ENCODE peak calls at places on chromosomes 7 and 10, in seven cellular contexts. L is H1, V is IMR-90, N is mesendoderm, O is H9, Z is mesenchymal stem cell, I is trophoblast cell. U is an unnamed sample.

GRCh38 chr10:64261676-64262075 is 740.5 kb downstream of the REEP3 start:
- DNase-seq in L (no peak), V (no peak), Z (no peak), I (no peak), N (no peak), O (no peak), U (no peak)

GRCh38 chr10:60645928-60646433 is 132.3 kb upstream of the CDK1 start:
- DNase-seq in Z (no peak), I (no peak), N (peak), O (no peak), V (no peak), L (no peak), U (no peak)

GRCh38 chr7:17436126-17436525 is 137.7 kb downstream of the AHR start:
- DNase-seq in I (no peak), N (no peak), Z (no peak), L (no peak), V (no peak), O (no peak), U (no peak)

GRCh38 chr7:137578541-137578940 is 235.0 kb upstream of the PTN start:
- DNase-seq in N (no peak), O (no peak), V (no peak), I (no peak), Z (no peak), L (no peak), U (no peak)

GRCh38 chr10:1268856-1269255 is 212.7 kb downstream of the WDR37 start:
- DNase-seq in I (no peak), O (no peak), L (no peak), N (peak), Z (no peak), V (no peak), U (no peak)

GRCh38 chr10:52771534-52772455 is 789 bp downstream of the MBL2 start:
- DNase-seq in V (no peak), I (no peak), L (peak), Z (no peak), N (no peak), O (no peak), U (no peak)

GRCh38 chr10:124996854-124997215 is 54.9 kb downstream of the ZRANB1 start:
- DNase-seq in N (no peak), L (peak), I (no peak), Z (no peak), V (no peak), O (no peak), U (no peak)

GRCh38 chr7:3232228-3232627 is 68.8 kb upstream of the SDK1 start:
- DNase-seq in Z (peak), I (no peak), V (no peak), O (no peak), N (no peak), L (no peak), U (no peak)

GRCh38 chr7:45938626-45939302 is 17.7 kb upstream of the IGFBP3 start:
- DNase-seq in Z (no peak), L (peak), N (peak), O (peak), I (no peak), V (no peak), U (no peak)

GRCh38 chr10:30763933-30764332 is 134.4 kb upstream of the LYZL2 start:
- DNase-seq in O (no peak), N (no peak), V (no peak), Z (no peak), L (no peak), I (no peak), U (no peak)

GRCh38 chr10:90222372-90222771 is 521.0 kb downstream of the KIF20B start:
- DNase-seq in N (peak), I (peak), L (no peak), O (no peak), Z (peak), V (peak), U (no peak)

GRCh38 chr7:7595451-7595850 is 28.8 kb downstream of the MIOS start:
- DNase-seq in V (peak), I (no peak), Z (peak), O (no peak), L (no peak), N (no peak), U (no peak)

GRCh38 chr10:74825033-74825370 is 1.4 kb upstream of the KAT6B start:
- DNase-seq in N (no peak), V (no peak), I (no peak), Z (peak), O (peak), L (peak), U (peak)

GRCh38 chr10:79181680-79182079 is 112.9 kb downstream of the ZMIZ1 start:
- DNase-seq in I (no peak), O (no peak), N (no peak), L (no peak), V (no peak), Z (no peak), U (no peak)

GRCh38 chr7:27899601-27900000 is 159.6 kb downstream of the TAX1BP1 start:
- DNase-seq in I (no peak), N (no peak), L (no peak), V (no peak), O (no peak), Z (no peak), U (no peak)

GRCh38 chr10:96651998-96652431 is 65.2 kb upstream of the TM9SF3 start:
- DNase-seq in Z (no peak), N (no peak), I (no peak), V (no peak), O (no peak), L (no peak), U (no peak)

GRCh38 chr7:2022021-2022409 is 210.7 kb downstream of the MAD1L1 start:
- DNase-seq in I (no peak), O (no peak), N (no peak), L (no peak), Z (no peak), V (no peak), U (no peak)

GRCh38 chr7:80724249-80724871 is 85.9 kb downstream of the CD36 start:
- DNase-seq in I (no peak), Z (peak), V (peak), N (peak), O (no peak), L (no peak), U (no peak)

GRCh38 chr7:54426406-54426805 is 115.8 kb upstream of the VSTM2A start:
- DNase-seq in O (no peak), N (no peak), V (no peak), L (no peak), Z (no peak), I (no peak), U (no peak)

GRCh38 chr7:39027491-39027890 is 49.8 kb downstream of the POU6F2 start:
- DNase-seq in O (no peak), V (no peak), Z (no peak), I (no peak), L (no peak), N (no peak), U (no peak)

GRCh38 chr7:140534743-140535142 is 55.4 kb upstream of the MKRN1 start:
- DNase-seq in Z (no peak), I (no peak), O (no peak), V (no peak), N (no peak), L (no peak), U (no peak)

GRCh38 chr7:100887186-100887954 is 2.1 kb downstream of the UFSP1 start:
- DNase-seq in V (no peak), I (no peak), N (no peak), O (no peak), L (no peak), Z (no peak), U (no peak)

GRCh38 chr10:106938448-106939014 is 226.0 kb downstream of the SORCS1 start:
- DNase-seq in N (no peak), I (no peak), Z (no peak), O (no peak), V (no peak), L (no peak), U (no peak)

GRCh38 chr10:66366163-66366562 is 559.7 kb upstream of the LRRTM3 start:
- DNase-seq in V (no peak), Z (no peak), N (no peak), L (no peak), I (no peak), O (no peak), U (no peak)

GRCh38 chr7:157000047-157000726 is 10.3 kb downstream of the MNX1 start:
- DNase-seq in N (no peak), Z (no peak), O (peak), L (peak), I (no peak), V (no peak), U (no peak)

GRCh38 chr10:15444105-15445021 is 73.3 kb upstream of the FAM171A1 start:
- DNase-seq in L (no peak), O (no peak), N (no peak), Z (no peak), V (no peak), I (no peak), U (no peak)

GRCh38 chr7:1040790-1041189 is 3.6 kb upstream of the GPR146 start:
- DNase-seq in Z (peak), I (no peak), L (no peak), V (peak), O (no peak), N (no peak), U (no peak)

GRCh38 chr7:157593541-157593940 is 256.7 kb downstream of the DNAJB6 start:
- DNase-seq in I (no peak), Z (no peak), N (no peak), O (no peak), V (no peak), L (no peak), U (no peak)

GRCh38 chr7:154759989-154760388 is 242.9 kb downstream of the PAXIP1 start:
- DNase-seq in V (no peak), N (no peak), I (no peak), L (no peak), Z (no peak), O (no peak), U (no peak)

GRCh38 chr7:144842377-144842851 is 6.6 kb upstream of the TPK1 start:
- DNase-seq in O (no peak), I (peak), Z (peak), V (no peak), N (peak), L (no peak), U (no peak)

GRCh38 chr7:115910541-115911164 is 119.9 kb downstream of the TFEC start:
- DNase-seq in Z (peak), I (no peak), O (no peak), L (no peak), V (peak), N (peak), U (peak)

GRCh38 chr10:96565774-96566173 is 21.0 kb downstream of the TM9SF3 start:
- DNase-seq in V (peak), L (no peak), N (no peak), I (no peak), Z (peak), O (no peak), U (no peak)

GRCh38 chr7:18521945-18522566 is 26.5 kb downstream of the HDAC9 start:
- DNase-seq in O (no peak), N (no peak), Z (no peak), V (peak), L (no peak), I (no peak), U (no peak)

GRCh38 chr7:124791426-124791825 is 25.8 kb upstream of the GPR37 start:
- DNase-seq in O (no peak), V (no peak), N (no peak), L (no peak), Z (no peak), I (peak), U (no peak)

GRCh38 chr7:22782616-22783232 is 39.9 kb downstream of the TOMM7 start:
- DNase-seq in I (peak), L (peak), V (peak), Z (peak), N (peak), O (peak), U (peak)

GRCh38 chr10:9262770-9263169 is 1208.3 kb downstream of the GATA3 start:
- DNase-seq in Z (no peak), L (no peak), I (peak), N (peak), O (no peak), V (peak), U (no peak)

GRCh38 chr7:43856996-43857395 is 12.3 kb downstream of the MRPS24 start:
- DNase-seq in L (no peak), Z (no peak), V (peak), O (no peak), I (no peak), N (no peak), U (no peak)

GRCh38 chr10:48496105-48496830 is 108.6 kb downstream of the ARHGAP22 start:
- DNase-seq in Z (no peak), V (no peak), N (no peak), O (no peak), L (peak), I (peak), U (no peak)

GRCh38 chr10:100186813-100187212 is 984 bp upstream of the ERLIN1 start:
- DNase-seq in L (no peak), Z (peak), N (peak), O (no peak), V (no peak), I (no peak), U (no peak)

GRCh38 chr10:110396284-110396651 is 91.5 kb upstream of the SMNDC1 start:
- DNase-seq in O (no peak), V (no peak), L (no peak), Z (no peak), N (no peak), I (no peak), U (no peak)
- H3K9ac ChIP-seq in O (no peak), V (no peak), L (no peak), Z (no peak), N (no peak), I (no peak), U (no peak)

GRCh38 chr7:151657173-151657572 is 137.5 kb upstream of the RHEB start:
- DNase-seq in I (no peak), V (no peak), Z (no peak), L (no peak), N (no peak), O (no peak), U (no peak)
- H3K18ac ChIP-seq in I (no peak), V (no peak), Z (no peak), L (no peak), N (no peak), O (no peak), U (no peak)

DNA sequence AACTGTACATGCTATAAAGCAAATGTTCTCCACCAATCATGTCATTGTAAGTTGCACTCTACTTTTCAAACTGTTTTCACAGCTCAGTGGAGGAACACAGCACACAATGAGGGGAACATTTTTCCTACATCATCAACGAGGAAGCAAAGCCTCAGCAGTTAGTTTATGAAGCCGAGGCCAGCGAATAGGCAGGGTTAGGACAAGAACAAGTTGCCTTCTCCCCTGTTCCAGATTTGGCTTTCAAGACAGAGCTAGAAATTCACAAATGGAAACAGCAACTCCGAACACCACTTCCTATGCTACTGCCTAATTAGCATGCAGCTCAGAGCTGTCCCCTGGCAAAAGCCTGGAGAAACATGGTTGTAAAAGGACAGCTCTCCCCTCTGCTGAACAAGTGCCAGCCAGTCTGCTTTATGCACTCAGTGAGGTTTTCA is 19.8 kb downstream of the ITGB8 start:
- DNase-seq in N (peak), L (no peak), I (no peak), Z (no peak), V (no peak), O (no peak), U (no peak)
- H4K8ac ChIP-seq in N (no peak), L (no peak), I (no peak), Z (no peak), V (no peak), O (no peak), U (no peak)

DNA sequence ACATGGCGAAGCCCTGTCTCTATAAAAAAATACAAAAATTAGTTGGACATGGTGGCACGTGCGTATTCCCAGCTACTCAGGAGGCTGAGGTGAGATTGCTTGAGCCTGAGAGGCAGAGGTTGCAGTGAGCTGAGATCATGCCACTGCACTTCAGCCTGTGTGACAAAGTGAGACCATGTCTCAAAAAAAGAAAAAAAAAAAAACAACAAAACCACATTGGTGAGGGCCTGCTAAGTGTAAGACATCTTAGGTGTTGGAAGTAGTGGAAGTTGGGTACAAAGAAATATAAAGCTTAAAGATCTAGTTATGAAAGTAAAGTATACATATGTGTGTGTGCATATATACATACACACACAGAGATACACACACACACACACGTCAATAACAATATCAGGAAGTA is 228.0 kb downstream of the EXOC4 start:
- DNase-seq in Z (no peak), O (no peak), I (no peak), L (no peak), N (no peak), V (no peak), U (no peak)
- H3K9ac ChIP-seq in Z (no peak), O (no peak), I (no peak), L (no peak), N (no peak), V (no peak), U (no peak)

GRCh38 chr10:86599729-86600128 is 54.6 kb upstream of the OPN4 start:
- DNase-seq in N (peak), I (no peak), Z (no peak), V (no peak), O (peak), L (peak), U (no peak)

GRCh38 chr10:86599041-86599440 is 55.3 kb upstream of the OPN4 start:
- DNase-seq in O (no peak), I (no peak), V (no peak), Z (no peak), L (peak), N (no peak), U (no peak)

GRCh38 chr10:86603256-86603655 is 51.1 kb upstream of the OPN4 start:
- DNase-seq in I (no peak), O (no peak), V (no peak), N (no peak), L (no peak), Z (no peak), U (no peak)

GRCh38 chr10:86600296-86600695 is 54.1 kb upstream of the OPN4 start:
- DNase-seq in V (no peak), Z (no peak), L (peak), N (no peak), O (no peak), I (no peak), U (no peak)

DNA sequence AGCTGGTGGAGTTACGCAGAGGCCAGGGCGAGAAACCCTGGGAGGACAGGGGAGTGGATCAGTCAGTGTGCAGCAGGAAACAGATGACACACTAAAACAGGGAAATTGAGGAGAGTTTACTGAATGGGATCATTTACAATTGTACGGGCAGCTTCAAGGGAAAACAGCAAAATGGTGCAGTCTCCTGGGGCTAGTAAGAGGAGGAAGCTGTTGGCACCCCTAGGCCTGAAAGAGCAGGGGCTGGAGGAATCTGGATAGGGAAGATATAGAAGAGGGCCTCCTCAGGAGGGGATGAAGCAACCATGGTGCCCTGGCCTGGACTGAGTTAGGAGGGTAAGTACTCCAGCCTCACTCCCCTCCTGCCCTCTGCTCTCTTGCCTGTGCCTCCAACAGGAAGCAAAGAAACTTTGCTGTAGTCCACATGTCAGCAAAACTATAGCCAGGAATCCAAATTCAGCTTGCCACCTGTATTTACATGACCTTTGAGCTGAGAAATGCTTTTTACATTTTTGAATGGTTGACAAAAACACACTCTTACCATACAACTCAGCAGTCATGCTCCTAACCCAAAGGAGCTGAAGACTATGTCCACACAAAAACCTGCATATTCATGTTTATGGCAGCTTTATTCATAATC is 52.3 kb upstream of the OPN4 start:
- DNase-seq in N (no peak), I (no peak), O (no peak), L (peak), V (peak), Z (no peak), U (no peak)
- H3K18ac ChIP-seq in N (no peak), I (no peak), O (no peak), L (no peak), V (no peak), Z (no peak), U (no peak)

GRCh38 chr10:70094287-70094686 is 38.3 kb downstream of the AIFM2 start:
- DNase-seq in I (no peak), V (no peak), L (no peak), Z (no peak), O (no peak), N (no peak), U (no peak)
- H4K8ac ChIP-seq in I (no peak), V (no peak), L (no peak), Z (no peak), O (no peak), N (no peak), U (no peak)

GRCh38 chr7:5690931-5691461 is 90.5 kb downstream of the RNF216 start:
- DNase-seq in I (no peak), O (no peak), Z (peak), L (no peak), V (no peak), N (no peak), U (no peak)
- H3K9ac ChIP-seq in I (peak), O (no peak), Z (peak), L (no peak), V (peak), N (no peak), U (no peak)

GRCh38 chr10:70916241-70916640 is 27.9 kb upstream of the PCBD1 start:
- DNase-seq in V (no peak), L (no peak), Z (no peak), O (no peak), I (no peak), N (no peak), U (no peak)

GRCh38 chr10:70914316-70914864 is 26.0 kb upstream of the PCBD1 start:
- DNase-seq in O (no peak), L (no peak), Z (no peak), V (no peak), N (no peak), I (no peak), U (no peak)

GRCh38 chr10:70915806-70916205 is 27.4 kb upstream of the PCBD1 start:
- DNase-seq in N (no peak), I (no peak), O (no peak), V (no peak), Z (no peak), L (no peak), U (no peak)

GRCh38 chr10:70913546-70914240 is 25.3 kb upstream of the PCBD1 start:
- DNase-seq in N (no peak), L (no peak), I (no peak), V (no peak), Z (no peak), O (no peak), U (no peak)

GRCh38 chr10:70915206-70915605 is 26.8 kb upstream of the PCBD1 start:
- DNase-seq in I (no peak), L (no peak), V (no peak), N (no peak), Z (no peak), O (no peak), U (no peak)
- H3K18ac ChIP-seq in I (no peak), L (no peak), V (no peak), N (no peak), Z (no peak), O (no peak), U (peak)

U was measured in neuronal stem cell.